ENCODE peak calls at places on chromosomes 7 and 10, in seven cellular contexts. One of them, this sample, is unnamed.

GRCh38 chr7:42174391-42174848 is 62.6 kb downstream of the GLI3 start:
- DNase-seq in GM12878: no peak
- DNase-seq in CD8-positive, alpha-beta T cell: no peak
- DNase-seq in BE2C: no peak
- DNase-seq in IMR-90: peak
- DNase-seq in psoas muscle: peak
- DNase-seq in AG04449: no peak
- DNase-seq in this sample: no peak

GRCh38 chr7:378551-379455 is 88.8 kb downstream of the FOXL3 start:
- DNase-seq in GM12878: no peak
- DNase-seq in CD8-positive, alpha-beta T cell: peak
- DNase-seq in BE2C: no peak
- DNase-seq in IMR-90: no peak
- DNase-seq in psoas muscle: no peak
- DNase-seq in AG04449: no peak
- DNase-seq in this sample: no peak

GRCh38 chr7:157394246-157395191 is 57.7 kb downstream of the DNAJB6 start:
- DNase-seq in GM12878: no peak
- DNase-seq in CD8-positive, alpha-beta T cell: no peak
- DNase-seq in BE2C: no peak
- DNase-seq in IMR-90: peak
- DNase-seq in psoas muscle: no peak
- DNase-seq in AG04449: no peak
- DNase-seq in this sample: peak

GRCh38 chr7:44678468-44679179 is 70.0 kb upstream of the ZMIZ2 start:
- DNase-seq in GM12878: no peak
- DNase-seq in CD8-positive, alpha-beta T cell: peak
- DNase-seq in BE2C: no peak
- DNase-seq in IMR-90: peak
- DNase-seq in psoas muscle: peak
- DNase-seq in AG04449: peak
- DNase-seq in this sample: peak

GRCh38 chr10:119693262-119693957 is 32.4 kb upstream of the INPP5F start:
- DNase-seq in GM12878: no peak
- DNase-seq in CD8-positive, alpha-beta T cell: no peak
- DNase-seq in BE2C: no peak
- DNase-seq in IMR-90: no peak
- DNase-seq in psoas muscle: no peak
- DNase-seq in AG04449: no peak
- DNase-seq in this sample: peak

GRCh38 chr7:144720139-144720538 is 115.7 kb downstream of the TPK1 start:
- DNase-seq in GM12878: no peak
- DNase-seq in CD8-positive, alpha-beta T cell: no peak
- DNase-seq in BE2C: no peak
- DNase-seq in IMR-90: no peak
- DNase-seq in psoas muscle: no peak
- DNase-seq in AG04449: no peak
- DNase-seq in this sample: peak

GRCh38 chr7:44380831-44381493 is 55.6 kb upstream of the CAMK2B start:
- DNase-seq in GM12878: no peak
- DNase-seq in CD8-positive, alpha-beta T cell: peak
- DNase-seq in BE2C: no peak
- DNase-seq in IMR-90: peak
- DNase-seq in psoas muscle: no peak
- DNase-seq in AG04449: no peak
- DNase-seq in this sample: peak

GRCh38 chr7:30237271-30237695 is 47.1 kb upstream of the ZNRF2 start:
- DNase-seq in GM12878: no peak
- DNase-seq in CD8-positive, alpha-beta T cell: no peak
- DNase-seq in BE2C: peak
- DNase-seq in IMR-90: no peak
- DNase-seq in psoas muscle: no peak
- DNase-seq in AG04449: no peak
- DNase-seq in this sample: no peak

GRCh38 chr10:97500297-97500575 is 1.5 kb downstream of the UBTD1 start:
- DNase-seq in GM12878: no peak
- DNase-seq in CD8-positive, alpha-beta T cell: no peak
- DNase-seq in BE2C: no peak
- DNase-seq in IMR-90: no peak
- DNase-seq in psoas muscle: no peak
- DNase-seq in AG04449: no peak
- DNase-seq in this sample: no peak

GRCh38 chr10:69092959-69093850 is 5.3 kb downstream of the SRGN start:
- DNase-seq in GM12878: peak
- DNase-seq in CD8-positive, alpha-beta T cell: peak
- DNase-seq in BE2C: peak
- DNase-seq in IMR-90: peak
- DNase-seq in psoas muscle: peak
- DNase-seq in AG04449: no peak
- DNase-seq in this sample: peak

GRCh38 chr7:131431289-131431688 is 103.6 kb downstream of the MKLN1 start:
- DNase-seq in GM12878: no peak
- DNase-seq in CD8-positive, alpha-beta T cell: no peak
- DNase-seq in BE2C: peak
- DNase-seq in IMR-90: peak
- DNase-seq in psoas muscle: peak
- DNase-seq in AG04449: no peak
- DNase-seq in this sample: peak

GRCh38 chr10:119395287-119396007 is 147.1 kb downstream of the RGS10 start:
- DNase-seq in GM12878: no peak
- DNase-seq in CD8-positive, alpha-beta T cell: no peak
- DNase-seq in BE2C: no peak
- DNase-seq in IMR-90: peak
- DNase-seq in psoas muscle: peak
- DNase-seq in AG04449: no peak
- DNase-seq in this sample: peak

GRCh38 chr7:26688936-26689506 is 175.4 kb downstream of the SKAP2 start:
- DNase-seq in GM12878: peak
- DNase-seq in CD8-positive, alpha-beta T cell: no peak
- DNase-seq in BE2C: no peak
- DNase-seq in IMR-90: no peak
- DNase-seq in psoas muscle: no peak
- DNase-seq in AG04449: no peak
- DNase-seq in this sample: no peak

GRCh38 chr7:129553861-129554530 is 51.7 kb downstream of the SMKR1 start:
- DNase-seq in GM12878: no peak
- DNase-seq in CD8-positive, alpha-beta T cell: peak
- DNase-seq in BE2C: peak
- DNase-seq in IMR-90: peak
- DNase-seq in psoas muscle: no peak
- DNase-seq in AG04449: no peak
- DNase-seq in this sample: peak

GRCh38 chr7:1674161-1675035 is 4.3 kb downstream of the ELFN1 start:
- DNase-seq in GM12878: no peak
- DNase-seq in CD8-positive, alpha-beta T cell: peak
- DNase-seq in BE2C: no peak
- DNase-seq in IMR-90: no peak
- DNase-seq in psoas muscle: no peak
- DNase-seq in AG04449: no peak
- DNase-seq in this sample: no peak

GRCh38 chr10:59901481-59901880 is 4.9 kb downstream of the CCDC6 start:
- DNase-seq in GM12878: no peak
- DNase-seq in CD8-positive, alpha-beta T cell: no peak
- DNase-seq in BE2C: no peak
- DNase-seq in IMR-90: no peak
- DNase-seq in psoas muscle: no peak
- DNase-seq in AG04449: no peak
- DNase-seq in this sample: no peak

DNA sequence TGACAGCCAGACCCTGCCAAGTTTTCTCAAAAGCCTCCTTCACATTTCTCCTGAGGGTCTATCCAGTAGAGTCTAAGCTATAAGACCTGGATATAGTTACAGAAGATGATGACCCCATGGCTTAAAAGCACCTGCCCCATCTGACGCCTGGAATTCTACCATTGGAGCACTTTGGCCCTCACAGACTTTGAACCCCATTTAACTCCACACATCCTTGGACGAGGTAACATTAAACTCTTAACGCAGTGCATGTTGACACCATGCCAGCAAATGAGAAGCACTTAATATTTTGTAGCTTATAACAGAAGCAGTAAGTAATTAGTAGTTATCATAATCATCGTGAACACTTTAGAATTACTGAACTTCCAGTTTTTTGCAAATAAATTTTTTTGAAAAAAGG is 61.9 kb upstream of the SMNDC1 start:
- DNase-seq in GM12878: no peak
- DNase-seq in CD8-positive, alpha-beta T cell: no peak
- DNase-seq in BE2C: no peak
- DNase-seq in IMR-90: no peak
- DNase-seq in psoas muscle: no peak
- DNase-seq in AG04449: no peak
- DNase-seq in this sample: no peak
- TF ChIP-seq CTCF in GM12878: no peak
- TF ChIP-seq CTCF in CD8-positive, alpha-beta T cell: no peak
- TF ChIP-seq CTCF in BE2C: no peak
- TF ChIP-seq CTCF in IMR-90: no peak
- TF ChIP-seq CTCF in psoas muscle: no peak
- TF ChIP-seq CTCF in AG04449: no peak
- TF ChIP-seq CTCF in this sample: no peak

GRCh38 chr10:85619832-85620231 is 746.8 kb downstream of the GRID1 start:
- DNase-seq in GM12878: no peak
- DNase-seq in CD8-positive, alpha-beta T cell: peak
- DNase-seq in BE2C: no peak
- DNase-seq in IMR-90: no peak
- DNase-seq in psoas muscle: no peak
- DNase-seq in AG04449: no peak
- DNase-seq in this sample: no peak

GRCh38 chr10:85622425-85622824 is 744.2 kb downstream of the GRID1 start:
- DNase-seq in GM12878: no peak
- DNase-seq in CD8-positive, alpha-beta T cell: peak
- DNase-seq in BE2C: no peak
- DNase-seq in IMR-90: no peak
- DNase-seq in psoas muscle: no peak
- DNase-seq in AG04449: no peak
- DNase-seq in this sample: no peak

GRCh38 chr10:85623342-85623741 is 743.3 kb downstream of the GRID1 start:
- DNase-seq in GM12878: no peak
- DNase-seq in CD8-positive, alpha-beta T cell: no peak
- DNase-seq in BE2C: no peak
- DNase-seq in IMR-90: no peak
- DNase-seq in psoas muscle: no peak
- DNase-seq in AG04449: no peak
- DNase-seq in this sample: no peak

GRCh38 chr10:85620807-85621206 is 745.8 kb downstream of the GRID1 start:
- DNase-seq in GM12878: no peak
- DNase-seq in CD8-positive, alpha-beta T cell: peak
- DNase-seq in BE2C: no peak
- DNase-seq in IMR-90: no peak
- DNase-seq in psoas muscle: no peak
- DNase-seq in AG04449: no peak
- DNase-seq in this sample: no peak

DNA sequence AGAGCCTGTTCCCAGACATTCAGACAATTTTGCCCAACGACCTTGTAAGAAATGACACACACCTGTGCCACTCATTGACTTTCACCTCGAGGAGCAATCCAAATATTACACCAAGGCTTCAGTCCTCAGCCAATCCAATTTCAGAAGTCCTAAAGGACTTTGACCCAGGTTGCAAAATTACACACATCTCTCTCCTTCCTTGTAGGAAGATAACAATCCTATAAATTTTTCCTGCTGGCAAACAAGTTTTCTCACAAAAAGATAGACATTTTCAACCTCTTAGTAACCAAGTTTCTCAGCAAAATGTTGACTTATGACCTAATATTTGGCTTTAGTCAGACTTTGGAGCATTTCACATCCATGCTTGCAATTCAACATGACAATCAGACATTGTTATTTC is 745.0 kb downstream of the GRID1 start:
- DNase-seq in GM12878: no peak
- DNase-seq in CD8-positive, alpha-beta T cell: no peak
- DNase-seq in BE2C: no peak
- DNase-seq in IMR-90: no peak
- DNase-seq in psoas muscle: no peak
- DNase-seq in AG04449: no peak
- DNase-seq in this sample: no peak
- H3K4me3 ChIP-seq in GM12878: no peak
- H3K4me3 ChIP-seq in CD8-positive, alpha-beta T cell: no peak
- H3K4me3 ChIP-seq in BE2C: no peak
- H3K4me3 ChIP-seq in IMR-90: no peak
- H3K4me3 ChIP-seq in psoas muscle: no peak
- H3K4me3 ChIP-seq in AG04449: no peak
- H3K4me3 ChIP-seq in this sample: no peak

DNA sequence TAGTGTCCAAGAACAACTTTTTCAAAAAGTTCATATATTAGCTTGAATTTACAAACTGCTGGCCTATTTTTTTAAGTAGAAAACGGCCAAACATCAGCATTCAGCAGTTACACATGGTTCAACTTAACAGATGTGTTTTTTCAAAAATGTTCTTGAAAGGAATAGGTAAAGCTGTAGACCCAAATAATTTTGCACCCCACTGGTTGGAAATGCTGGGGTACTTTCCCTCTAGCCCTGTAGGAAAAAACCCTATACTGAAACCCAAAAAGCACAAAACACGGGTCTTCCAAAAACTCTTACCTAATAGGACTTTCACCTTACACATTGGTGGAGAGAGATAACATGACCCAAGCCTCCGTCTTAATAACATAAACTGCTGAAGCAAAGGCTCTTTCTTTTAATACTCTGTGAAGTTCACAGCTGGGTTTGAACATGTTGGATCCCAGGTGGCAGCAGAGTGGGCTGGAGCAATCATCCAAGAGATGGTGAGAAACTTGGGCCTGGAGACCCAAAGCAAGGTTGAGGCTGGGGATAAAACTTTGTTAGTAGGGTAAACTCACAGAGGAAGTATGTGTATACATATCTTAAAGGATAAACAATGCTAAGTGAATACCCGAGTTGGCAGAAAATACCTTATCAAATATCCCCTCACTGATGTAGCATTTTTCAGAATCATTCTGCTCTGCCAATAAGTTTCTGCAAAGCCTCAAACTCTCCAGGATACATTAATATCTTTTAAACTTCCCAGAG is 629 bp upstream of the DNAJC9 start:
- DNase-seq in GM12878: no peak
- DNase-seq in CD8-positive, alpha-beta T cell: no peak
- DNase-seq in BE2C: no peak
- DNase-seq in IMR-90: peak
- DNase-seq in psoas muscle: no peak
- DNase-seq in AG04449: no peak
- DNase-seq in this sample: peak
- TF ChIP-seq CTCF in GM12878: no peak
- TF ChIP-seq CTCF in CD8-positive, alpha-beta T cell: no peak
- TF ChIP-seq CTCF in BE2C: no peak
- TF ChIP-seq CTCF in IMR-90: no peak
- TF ChIP-seq CTCF in psoas muscle: no peak
- TF ChIP-seq CTCF in AG04449: no peak
- TF ChIP-seq CTCF in this sample: no peak

DNA sequence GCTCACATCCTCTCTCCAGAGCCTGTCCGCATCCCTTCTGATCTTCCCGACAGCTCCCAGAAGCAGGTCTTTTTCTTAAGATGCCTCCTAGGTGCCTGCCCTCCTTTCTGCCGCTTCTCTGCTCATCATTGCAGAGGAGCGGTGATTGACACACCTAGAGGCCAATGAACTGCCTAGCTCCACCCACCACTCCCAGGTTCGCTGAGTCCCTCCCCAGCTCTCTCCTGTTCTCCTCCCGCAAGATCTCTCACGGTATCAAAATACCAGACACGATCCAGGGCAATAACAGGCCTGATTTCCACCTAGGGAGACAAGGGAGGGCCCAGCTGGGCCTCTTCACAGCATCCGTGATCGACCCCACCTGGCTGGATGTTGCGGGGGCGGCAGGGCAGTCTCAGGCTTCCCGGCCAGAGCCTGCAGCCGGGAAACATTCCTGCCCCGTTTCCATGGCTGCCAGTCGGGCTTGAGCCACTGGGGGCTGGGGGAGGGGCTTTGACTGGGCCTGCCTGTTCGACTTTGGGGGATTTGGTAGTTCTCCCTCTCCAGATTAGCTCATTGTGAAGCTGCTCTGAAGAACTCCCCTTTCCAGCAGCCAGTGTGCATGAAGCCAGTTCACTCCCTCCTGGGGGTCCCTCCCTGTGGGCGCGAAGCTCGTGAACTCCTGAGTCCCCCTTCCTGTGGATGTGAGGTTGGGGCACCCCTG is 373.5 kb downstream of the RPS24 start:
- DNase-seq in GM12878: peak
- DNase-seq in CD8-positive, alpha-beta T cell: peak
- DNase-seq in BE2C: peak
- DNase-seq in IMR-90: peak
- DNase-seq in psoas muscle: peak
- DNase-seq in AG04449: peak
- DNase-seq in this sample: peak
- H3K4me3 ChIP-seq in GM12878: no peak
- H3K4me3 ChIP-seq in CD8-positive, alpha-beta T cell: peak
- H3K4me3 ChIP-seq in BE2C: peak
- H3K4me3 ChIP-seq in IMR-90: peak
- H3K4me3 ChIP-seq in psoas muscle: no peak
- H3K4me3 ChIP-seq in AG04449: peak
- H3K4me3 ChIP-seq in this sample: peak

This sample was measured in choroid plexus epithelial cell.